ENCODE peak calls at places on chromosomes 4 and X, in nine cellular contexts. J, B, A, M, R, Y, Q, V and N are unnamed samples.

GRCh38 chr4:1396806-1397455 is 9.3 kb downstream of the NKX1-1 start:
- DNase-seq in J (no peak), B (no peak), A (no peak), M (peak; percentile 1), R (no peak), Y (peak; percentile 22), Q (no peak), V (no peak), N (no peak)

GRCh38 chrX:39948564-39948963 is 149.2 kb downstream of the BCOR start:
- DNase-seq in J (peak; percentile 8), B (no peak), A (no peak), M (no peak), R (no peak), Y (no peak), Q (no peak), V (no peak), N (no peak)

GRCh38 chr4:110518889-110519490 is 43.0 kb downstream of the ENPEP start:
- DNase-seq in J (peak; percentile 62), B (peak; percentile 38), A (no peak), M (peak; percentile 33), R (peak; percentile 45), Y (no peak), Q (peak; percentile 41), V (peak; percentile 31), N (no peak)

GRCh38 chrX:103101280-103102042 is 8.5 kb upstream of the NXF3 start:
- DNase-seq in J (no peak), B (peak; percentile 13), A (no peak), M (no peak), R (no peak), Y (no peak), Q (no peak), V (peak; percentile 60), N (no peak)

GRCh38 chr4:158861281-158861680 is 92.5 kb downstream of the FNIP2 start:
- DNase-seq in J (no peak), B (no peak), A (no peak), M (no peak), R (no peak), Y (no peak), Q (no peak), V (no peak), N (no peak)

GRCh38 chrX:23952984-23953907 is 45.4 kb downstream of the CXorf58 start:
- DNase-seq in J (no peak), B (peak; percentile 1), A (peak; percentile 45), M (no peak), R (no peak), Y (no peak), Q (no peak), V (no peak), N (no peak)

GRCh38 chr4:163901305-163901704 is 406.8 kb downstream of the TMA16 start:
- DNase-seq in J (no peak), B (no peak), A (no peak), M (no peak), R (no peak), Y (no peak), Q (no peak), V (no peak), N (no peak)

GRCh38 chr4:8771258-8771590 is 100.4 kb downstream of the HMX1 start:
- DNase-seq in J (no peak), B (no peak), A (no peak), M (no peak), R (no peak), Y (peak; percentile 31), Q (no peak), V (no peak), N (peak; percentile 57)

GRCh38 chr4:76197001-76197743 is 16.5 kb downstream of the SCARB2 start:
- DNase-seq in J (peak; percentile 51), B (no peak), A (no peak), M (no peak), R (peak; percentile 68), Y (no peak), Q (no peak), V (peak; percentile 22), N (no peak)

GRCh38 chrX:40266490-40267333 is 169.0 kb upstream of the BCOR start:
- DNase-seq in J (peak; percentile 85), B (peak; percentile 75), A (peak; percentile 8), M (peak; percentile 76), R (peak; percentile 71), Y (peak; percentile 80), Q (peak; percentile 79), V (peak; percentile 60), N (peak; percentile 80)

GRCh38 chr4:160835789-160836188 is 1328.0 kb downstream of the FSTL5 start:
- DNase-seq in J (no peak), B (peak; percentile 72), A (no peak), M (peak; percentile 18), R (no peak), Y (no peak), Q (peak; percentile 2), V (peak; percentile 21), N (no peak)

GRCh38 chr4:84269531-84269930 is 229.6 kb downstream of the NKX6-1 start:
- DNase-seq in J (no peak), B (no peak), A (no peak), M (no peak), R (no peak), Y (no peak), Q (no peak), V (no peak), N (no peak)

GRCh38 chrX:50068293-50068568 is 132.6 kb downstream of the AKAP4 start:
- DNase-seq in J (no peak), B (no peak), A (no peak), M (no peak), R (no peak), Y (no peak), Q (no peak), V (no peak), N (no peak)

GRCh38 chrX:47587906-47588735 is 5.9 kb downstream of the TIMP1 start:
- DNase-seq in J (no peak), B (no peak), A (no peak), M (no peak), R (no peak), Y (no peak), Q (no peak), V (no peak), N (no peak)

GRCh38 chr4:77697860-77698599 is 92.4 kb downstream of the CXCL13 start:
- DNase-seq in J (peak; percentile 89), B (peak; percentile 57), A (no peak), M (peak; percentile 4), R (peak; percentile 76), Y (no peak), Q (peak; percentile 79), V (peak; percentile 69), N (no peak)

GRCh38 chr4:186948361-186949291 is 225.0 kb upstream of the FAT1 start:
- DNase-seq in J (peak; percentile 28), B (no peak), A (no peak), M (peak; percentile 61), R (peak; percentile 44), Y (no peak), Q (peak; percentile 85), V (peak; percentile 37), N (no peak)

GRCh38 chrX:45709381-45709780 is 508.7 kb upstream of the DIPK2B start:
- DNase-seq in J (peak; percentile 43), B (no peak), A (no peak), M (no peak), R (peak; percentile 65), Y (no peak), Q (peak; percentile 20), V (peak; percentile 61), N (no peak)

GRCh38 chr4:144906181-144906895 is 191.7 kb downstream of the ANAPC10 start:
- DNase-seq in J (no peak), B (no peak), A (no peak), M (no peak), R (peak; percentile 38), Y (no peak), Q (peak; percentile 70), V (peak; percentile 62), N (no peak)

GRCh38 chr4:145731026-145731425 is 51.1 kb downstream of the C4orf51 start:
- DNase-seq in J (peak; percentile 70), B (no peak), A (no peak), M (no peak), R (no peak), Y (no peak), Q (peak; percentile 60), V (peak; percentile 24), N (no peak)

GRCh38 chrX:11787564-11787963 is 29.5 kb downstream of the MSL3 start:
- DNase-seq in J (peak; percentile 47), B (peak; percentile 5), A (peak; percentile 50), M (peak; percentile 80), R (peak; percentile 13), Y (peak; percentile 64), Q (peak; percentile 26), V (peak; percentile 57), N (no peak)

GRCh38 chrX:19628006-19628575 is 112.8 kb upstream of the MAP3K15 start:
- DNase-seq in J (peak; percentile 7), B (no peak), A (no peak), M (peak; percentile 10), R (no peak), Y (no peak), Q (no peak), V (no peak), N (no peak)

GRCh38 chr4:6910340-6910959 is 824 bp downstream of the TBC1D14 start:
- DNase-seq in J (peak; percentile 29), B (peak; percentile 15), A (no peak), M (peak; percentile 35), R (no peak), Y (no peak), Q (no peak), V (no peak), N (no peak)

GRCh38 chr4:1160351-1160750 is 12.0 kb downstream of the SPON2 start:
- DNase-seq in J (no peak), B (no peak), A (no peak), M (no peak), R (no peak), Y (no peak), Q (no peak), V (no peak), N (no peak)

GRCh38 chr4:77154074-77154473 is 2.9 kb upstream of the CCNG2 start:
- DNase-seq in J (no peak), B (no peak), A (no peak), M (no peak), R (no peak), Y (no peak), Q (no peak), V (no peak), N (no peak)

GRCh38 chrX:40176256-40176978 is 78.7 kb upstream of the BCOR start:
- DNase-seq in J (peak; percentile 64), B (peak; percentile 66), A (peak; percentile 60), M (peak; percentile 64), R (peak; percentile 60), Y (peak; percentile 82), Q (peak; percentile 52), V (peak; percentile 47), N (peak; percentile 88)

GRCh38 chr4:78627046-78627965 is 75.7 kb downstream of the ANXA3 start:
- DNase-seq in J (no peak), B (no peak), A (no peak), M (no peak), R (no peak), Y (no peak), Q (no peak), V (no peak), N (no peak)

GRCh38 chr4:110589297-110589696 is 33.6 kb downstream of the PITX2 start:
- DNase-seq in J (peak; percentile 12), B (no peak), A (no peak), M (no peak), R (peak; percentile 37), Y (no peak), Q (peak; percentile 10), V (peak; percentile 11), N (no peak)

GRCh38 chr4:86856896-86857295 is 7.7 kb upstream of the SLC10A6 start:
- DNase-seq in J (peak; percentile 77), B (no peak), A (no peak), M (no peak), R (no peak), Y (no peak), Q (no peak), V (no peak), N (no peak)